ENCODE peak calls at places on chromosomes 7 and 10, in seven cellular contexts. One of them, this sample, is unnamed.

GRCh38 chr10:58691528-58691927 is 178.9 kb downstream of the BICC1 start:
- DNase-seq in iris pigment epithelial cell: no peak
- DNase-seq in globus pallidus: no peak
- DNase-seq in stimulated activated CD4-positive, alpha-beta T cell treated with anti-CD3 and anti-CD28 coated beads, Interleukin-12 subunit alpha, Interleukin-12 subunit beta, amount 100 ng/mL, for 48 hours: no peak
- DNase-seq in tibial nerve: no peak
- DNase-seq in neural progenitor cell: no peak
- DNase-seq in GM12865: no peak
- DNase-seq in this sample: no peak

GRCh38 chr10:13674645-13675588 is 88.2 kb downstream of the PRPF18 start:
- DNase-seq in iris pigment epithelial cell: no peak
- DNase-seq in globus pallidus: no peak
- DNase-seq in stimulated activated CD4-positive, alpha-beta T cell treated with anti-CD3 and anti-CD28 coated beads, Interleukin-12 subunit alpha, Interleukin-12 subunit beta, amount 100 ng/mL, for 48 hours: no peak
- DNase-seq in tibial nerve: no peak
- DNase-seq in neural progenitor cell: no peak
- DNase-seq in GM12865: no peak
- DNase-seq in this sample: no peak

GRCh38 chr7:150451833-150452431 is 1.5 kb downstream of the GIMAP8 start:
- DNase-seq in iris pigment epithelial cell: no peak
- DNase-seq in globus pallidus: no peak
- DNase-seq in stimulated activated CD4-positive, alpha-beta T cell treated with anti-CD3 and anti-CD28 coated beads, Interleukin-12 subunit alpha, Interleukin-12 subunit beta, amount 100 ng/mL, for 48 hours: no peak
- DNase-seq in tibial nerve: no peak
- DNase-seq in neural progenitor cell: no peak
- DNase-seq in GM12865: peak; percentile 82
- DNase-seq in this sample: no peak

GRCh38 chr10:30455816-30456215 is 21.8 kb downstream of the MAP3K8 start:
- DNase-seq in iris pigment epithelial cell: no peak
- DNase-seq in globus pallidus: no peak
- DNase-seq in stimulated activated CD4-positive, alpha-beta T cell treated with anti-CD3 and anti-CD28 coated beads, Interleukin-12 subunit alpha, Interleukin-12 subunit beta, amount 100 ng/mL, for 48 hours: no peak
- DNase-seq in tibial nerve: no peak
- DNase-seq in neural progenitor cell: no peak
- DNase-seq in GM12865: peak; percentile 67
- DNase-seq in this sample: no peak

GRCh38 chr10:15469066-15469465 is 98.0 kb upstream of the FAM171A1 start:
- DNase-seq in iris pigment epithelial cell: no peak
- DNase-seq in globus pallidus: no peak
- DNase-seq in stimulated activated CD4-positive, alpha-beta T cell treated with anti-CD3 and anti-CD28 coated beads, Interleukin-12 subunit alpha, Interleukin-12 subunit beta, amount 100 ng/mL, for 48 hours: no peak
- DNase-seq in tibial nerve: no peak
- DNase-seq in neural progenitor cell: no peak
- DNase-seq in GM12865: no peak
- DNase-seq in this sample: no peak

GRCh38 chr7:1915326-1915725 is 245.2 kb downstream of the ELFN1 start:
- DNase-seq in iris pigment epithelial cell: no peak
- DNase-seq in globus pallidus: no peak
- DNase-seq in stimulated activated CD4-positive, alpha-beta T cell treated with anti-CD3 and anti-CD28 coated beads, Interleukin-12 subunit alpha, Interleukin-12 subunit beta, amount 100 ng/mL, for 48 hours: no peak
- DNase-seq in tibial nerve: no peak
- DNase-seq in neural progenitor cell: no peak
- DNase-seq in GM12865: no peak
- DNase-seq in this sample: no peak

GRCh38 chr10:88116491-88116890 is 253.1 kb downstream of the PTEN start:
- DNase-seq in iris pigment epithelial cell: peak; percentile 19
- DNase-seq in globus pallidus: no peak
- DNase-seq in stimulated activated CD4-positive, alpha-beta T cell treated with anti-CD3 and anti-CD28 coated beads, Interleukin-12 subunit alpha, Interleukin-12 subunit beta, amount 100 ng/mL, for 48 hours: no peak
- DNase-seq in tibial nerve: no peak
- DNase-seq in neural progenitor cell: no peak
- DNase-seq in GM12865: peak; percentile 18
- DNase-seq in this sample: no peak

GRCh38 chr7:8982338-8982994 is 549.1 kb downstream of the NXPH1 start:
- DNase-seq in iris pigment epithelial cell: no peak
- DNase-seq in globus pallidus: no peak
- DNase-seq in stimulated activated CD4-positive, alpha-beta T cell treated with anti-CD3 and anti-CD28 coated beads, Interleukin-12 subunit alpha, Interleukin-12 subunit beta, amount 100 ng/mL, for 48 hours: no peak
- DNase-seq in tibial nerve: no peak
- DNase-seq in neural progenitor cell: peak; percentile 49
- DNase-seq in GM12865: no peak
- DNase-seq in this sample: no peak

GRCh38 chr7:44100458-44101303 is 3.5 kb upstream of the AEBP1 start:
- DNase-seq in iris pigment epithelial cell: peak; percentile 79
- DNase-seq in globus pallidus: no peak
- DNase-seq in stimulated activated CD4-positive, alpha-beta T cell treated with anti-CD3 and anti-CD28 coated beads, Interleukin-12 subunit alpha, Interleukin-12 subunit beta, amount 100 ng/mL, for 48 hours: no peak
- DNase-seq in tibial nerve: no peak
- DNase-seq in neural progenitor cell: no peak
- DNase-seq in GM12865: no peak
- DNase-seq in this sample: no peak

GRCh38 chr10:114172776-114173555 is 1.0 kb downstream of the CCDC186 start:
- DNase-seq in iris pigment epithelial cell: no peak
- DNase-seq in globus pallidus: peak; percentile 24
- DNase-seq in stimulated activated CD4-positive, alpha-beta T cell treated with anti-CD3 and anti-CD28 coated beads, Interleukin-12 subunit alpha, Interleukin-12 subunit beta, amount 100 ng/mL, for 48 hours: no peak
- DNase-seq in tibial nerve: no peak
- DNase-seq in neural progenitor cell: no peak
- DNase-seq in GM12865: no peak
- DNase-seq in this sample: peak; percentile 55

GRCh38 chr10:129955591-129956284 is 8.3 kb downstream of the EBF3 start:
- DNase-seq in iris pigment epithelial cell: no peak
- DNase-seq in globus pallidus: no peak
- DNase-seq in stimulated activated CD4-positive, alpha-beta T cell treated with anti-CD3 and anti-CD28 coated beads, Interleukin-12 subunit alpha, Interleukin-12 subunit beta, amount 100 ng/mL, for 48 hours: no peak
- DNase-seq in tibial nerve: no peak
- DNase-seq in neural progenitor cell: peak; percentile 32
- DNase-seq in GM12865: no peak
- DNase-seq in this sample: no peak

GRCh38 chr7:83162402-83163256 is at the start of gene PCLO:
- DNase-seq in iris pigment epithelial cell: peak; percentile 60
- DNase-seq in globus pallidus: peak; percentile 59
- DNase-seq in stimulated activated CD4-positive, alpha-beta T cell treated with anti-CD3 and anti-CD28 coated beads, Interleukin-12 subunit alpha, Interleukin-12 subunit beta, amount 100 ng/mL, for 48 hours: peak; percentile 37
- DNase-seq in tibial nerve: no peak
- DNase-seq in neural progenitor cell: peak; percentile 97
- DNase-seq in GM12865: peak; percentile 73
- DNase-seq in this sample: peak; percentile 98

GRCh38 chr10:129764901-129765663 is 199.0 kb downstream of the EBF3 start:
- DNase-seq in iris pigment epithelial cell: no peak
- DNase-seq in globus pallidus: no peak
- DNase-seq in stimulated activated CD4-positive, alpha-beta T cell treated with anti-CD3 and anti-CD28 coated beads, Interleukin-12 subunit alpha, Interleukin-12 subunit beta, amount 100 ng/mL, for 48 hours: no peak
- DNase-seq in tibial nerve: no peak
- DNase-seq in neural progenitor cell: no peak
- DNase-seq in GM12865: no peak
- DNase-seq in this sample: no peak

GRCh38 chr7:115883629-115884028 is 146.9 kb downstream of the TFEC start:
- DNase-seq in iris pigment epithelial cell: no peak
- DNase-seq in globus pallidus: no peak
- DNase-seq in stimulated activated CD4-positive, alpha-beta T cell treated with anti-CD3 and anti-CD28 coated beads, Interleukin-12 subunit alpha, Interleukin-12 subunit beta, amount 100 ng/mL, for 48 hours: no peak
- DNase-seq in tibial nerve: no peak
- DNase-seq in neural progenitor cell: no peak
- DNase-seq in GM12865: no peak
- DNase-seq in this sample: no peak

GRCh38 chr7:95394370-95394769 is 1.8 kb downstream of the PON3 start:
- DNase-seq in iris pigment epithelial cell: no peak
- DNase-seq in globus pallidus: no peak
- DNase-seq in stimulated activated CD4-positive, alpha-beta T cell treated with anti-CD3 and anti-CD28 coated beads, Interleukin-12 subunit alpha, Interleukin-12 subunit beta, amount 100 ng/mL, for 48 hours: no peak
- DNase-seq in tibial nerve: no peak
- DNase-seq in neural progenitor cell: no peak
- DNase-seq in GM12865: peak; percentile 12
- DNase-seq in this sample: no peak

GRCh38 chr10:46090258-46090812 is 44.3 kb upstream of the MSMB start:
- DNase-seq in iris pigment epithelial cell: no peak
- DNase-seq in globus pallidus: no peak
- DNase-seq in stimulated activated CD4-positive, alpha-beta T cell treated with anti-CD3 and anti-CD28 coated beads, Interleukin-12 subunit alpha, Interleukin-12 subunit beta, amount 100 ng/mL, for 48 hours: no peak
- DNase-seq in tibial nerve: no peak
- DNase-seq in neural progenitor cell: no peak
- DNase-seq in GM12865: no peak
- DNase-seq in this sample: no peak

GRCh38 chr10:98309366-98310355 is 41.7 kb upstream of the LOXL4 start:
- DNase-seq in iris pigment epithelial cell: peak; percentile 81
- DNase-seq in globus pallidus: peak; percentile 69
- DNase-seq in stimulated activated CD4-positive, alpha-beta T cell treated with anti-CD3 and anti-CD28 coated beads, Interleukin-12 subunit alpha, Interleukin-12 subunit beta, amount 100 ng/mL, for 48 hours: peak; percentile 23
- DNase-seq in tibial nerve: peak; percentile 60
- DNase-seq in neural progenitor cell: peak; percentile 82
- DNase-seq in GM12865: peak; percentile 27
- DNase-seq in this sample: peak; percentile 93

This sample was measured in G401.